ENCODE peak calls at places on chromosomes 13 and 19, in ten cellular contexts. One of them, this sample, is unnamed. For H3K4me1, the result is how much of the 10 kb centered on the place peaks cover.

GRCh38 chr19:40941481-40942219 is 49.4 kb upstream of the CYP2B6 start:
- DNase-seq in neural progenitor cell: no peak
- DNase-seq in thoracic aorta: no peak
- DNase-seq in Karpas-422: no peak
- DNase-seq in transverse colon: no peak
- DNase-seq in PC-3: no peak
- DNase-seq in left lung: no peak
- DNase-seq in CD8-positive, alpha-beta T cell: no peak
- DNase-seq in fibroblast of lung: no peak
- DNase-seq in effector memory CD4-positive, alpha-beta T cell: no peak
- DNase-seq in this sample: no peak

GRCh38 chr19:4473708-4474503 is 1.8 kb downstream of the HDGFL2 start:
- DNase-seq in neural progenitor cell: peak
- DNase-seq in thoracic aorta: no peak
- DNase-seq in Karpas-422: peak
- DNase-seq in transverse colon: no peak
- DNase-seq in CD8-positive, alpha-beta T cell: no peak
- DNase-seq in effector memory CD4-positive, alpha-beta T cell: no peak
- DNase-seq in left lung: no peak
- DNase-seq in PC-3: no peak
- DNase-seq in fibroblast of lung: peak
- DNase-seq in this sample: no peak

GRCh38 chr13:86446311-86446710 is 647.1 kb upstream of the SLITRK6 start:
- DNase-seq in left lung: no peak
- DNase-seq in effector memory CD4-positive, alpha-beta T cell: no peak
- DNase-seq in transverse colon: no peak
- DNase-seq in PC-3: peak
- DNase-seq in fibroblast of lung: peak
- DNase-seq in Karpas-422: no peak
- DNase-seq in neural progenitor cell: peak
- DNase-seq in CD8-positive, alpha-beta T cell: no peak
- DNase-seq in thoracic aorta: no peak
- DNase-seq in this sample: no peak

GRCh38 chr13:96020155-96020575 is 33.0 kb downstream of the UGGT2 start:
- DNase-seq in left lung: no peak
- DNase-seq in fibroblast of lung: peak
- DNase-seq in PC-3: peak
- DNase-seq in thoracic aorta: no peak
- DNase-seq in effector memory CD4-positive, alpha-beta T cell: no peak
- DNase-seq in Karpas-422: peak
- DNase-seq in neural progenitor cell: peak
- DNase-seq in transverse colon: peak
- DNase-seq in CD8-positive, alpha-beta T cell: no peak
- DNase-seq in this sample: no peak

GRCh38 chr13:27450921-27451461 is 627 bp upstream of the MTIF3 start:
- DNase-seq in fibroblast of lung: peak
- DNase-seq in effector memory CD4-positive, alpha-beta T cell: no peak
- DNase-seq in left lung: peak
- DNase-seq in thoracic aorta: no peak
- DNase-seq in transverse colon: peak
- DNase-seq in PC-3: peak
- DNase-seq in neural progenitor cell: peak
- DNase-seq in Karpas-422: peak
- DNase-seq in CD8-positive, alpha-beta T cell: peak
- DNase-seq in this sample: peak

GRCh38 chr19:40089462-40089861 is 1.3 kb downstream of the ZNF780A start:
- DNase-seq in Karpas-422: no peak
- DNase-seq in CD8-positive, alpha-beta T cell: no peak
- DNase-seq in neural progenitor cell: no peak
- DNase-seq in left lung: no peak
- DNase-seq in thoracic aorta: no peak
- DNase-seq in PC-3: no peak
- DNase-seq in transverse colon: no peak
- DNase-seq in effector memory CD4-positive, alpha-beta T cell: no peak
- DNase-seq in fibroblast of lung: peak
- DNase-seq in this sample: no peak

GRCh38 chr13:35927554-35927953 is 203.6 kb downstream of the DCLK1 start:
- DNase-seq in thoracic aorta: peak
- DNase-seq in PC-3: no peak
- DNase-seq in neural progenitor cell: no peak
- DNase-seq in Karpas-422: no peak
- DNase-seq in CD8-positive, alpha-beta T cell: no peak
- DNase-seq in transverse colon: no peak
- DNase-seq in fibroblast of lung: peak
- DNase-seq in effector memory CD4-positive, alpha-beta T cell: no peak
- DNase-seq in left lung: no peak
- DNase-seq in this sample: no peak

GRCh38 chr13:24066405-24067292 is 93.9 kb upstream of the SPATA13 start:
- DNase-seq in PC-3: no peak
- DNase-seq in transverse colon: no peak
- DNase-seq in CD8-positive, alpha-beta T cell: no peak
- DNase-seq in thoracic aorta: no peak
- DNase-seq in left lung: no peak
- DNase-seq in fibroblast of lung: no peak
- DNase-seq in Karpas-422: no peak
- DNase-seq in neural progenitor cell: no peak
- DNase-seq in effector memory CD4-positive, alpha-beta T cell: no peak
- DNase-seq in this sample: no peak

GRCh38 chr13:85241045-85241444 is 558.2 kb downstream of the SLITRK6 start:
- DNase-seq in neural progenitor cell: no peak
- DNase-seq in Karpas-422: no peak
- DNase-seq in left lung: no peak
- DNase-seq in transverse colon: no peak
- DNase-seq in fibroblast of lung: peak
- DNase-seq in thoracic aorta: no peak
- DNase-seq in CD8-positive, alpha-beta T cell: no peak
- DNase-seq in PC-3: peak
- DNase-seq in effector memory CD4-positive, alpha-beta T cell: no peak
- DNase-seq in this sample: peak

GRCh38 chr13:105956891-105957290 is 578.6 kb downstream of the EFNB2 start:
- DNase-seq in effector memory CD4-positive, alpha-beta T cell: no peak
- DNase-seq in PC-3: no peak
- DNase-seq in Karpas-422: no peak
- DNase-seq in thoracic aorta: no peak
- DNase-seq in CD8-positive, alpha-beta T cell: no peak
- DNase-seq in fibroblast of lung: no peak
- DNase-seq in transverse colon: no peak
- DNase-seq in neural progenitor cell: no peak
- DNase-seq in left lung: no peak
- DNase-seq in this sample: no peak

GRCh38 chr19:40921005-40921897 is 39.2 kb upstream of the CYP2A7 start:
- DNase-seq in Karpas-422: no peak
- DNase-seq in CD8-positive, alpha-beta T cell: no peak
- DNase-seq in neural progenitor cell: no peak
- DNase-seq in PC-3: peak
- DNase-seq in transverse colon: peak
- DNase-seq in effector memory CD4-positive, alpha-beta T cell: no peak
- DNase-seq in left lung: peak
- DNase-seq in fibroblast of lung: no peak
- DNase-seq in thoracic aorta: no peak
- DNase-seq in this sample: no peak

GRCh38 chr19:45528744-45529453 is 21.6 kb downstream of the VASP start:
- DNase-seq in thoracic aorta: no peak
- DNase-seq in CD8-positive, alpha-beta T cell: no peak
- DNase-seq in Karpas-422: no peak
- DNase-seq in effector memory CD4-positive, alpha-beta T cell: no peak
- DNase-seq in left lung: peak
- DNase-seq in PC-3: peak
- DNase-seq in transverse colon: peak
- DNase-seq in fibroblast of lung: peak
- DNase-seq in neural progenitor cell: peak
- DNase-seq in this sample: no peak

GRCh38 chr13:71801165-71801564 is 65.8 kb downstream of the DACH1 start:
- DNase-seq in transverse colon: no peak
- DNase-seq in fibroblast of lung: no peak
- DNase-seq in left lung: no peak
- DNase-seq in CD8-positive, alpha-beta T cell: no peak
- DNase-seq in neural progenitor cell: no peak
- DNase-seq in Karpas-422: no peak
- DNase-seq in effector memory CD4-positive, alpha-beta T cell: no peak
- DNase-seq in thoracic aorta: no peak
- DNase-seq in PC-3: no peak
- DNase-seq in this sample: no peak

GRCh38 chr19:42159942-42160341 is 27.7 kb upstream of the POU2F2 start:
- DNase-seq in left lung: no peak
- DNase-seq in neural progenitor cell: no peak
- DNase-seq in effector memory CD4-positive, alpha-beta T cell: no peak
- DNase-seq in fibroblast of lung: no peak
- DNase-seq in Karpas-422: no peak
- DNase-seq in transverse colon: no peak
- DNase-seq in thoracic aorta: no peak
- DNase-seq in PC-3: no peak
- DNase-seq in CD8-positive, alpha-beta T cell: no peak
- DNase-seq in this sample: no peak

GRCh38 chr13:47413112-47413511 is 516.3 kb upstream of the HTR2A start:
- DNase-seq in transverse colon: no peak
- DNase-seq in CD8-positive, alpha-beta T cell: no peak
- DNase-seq in effector memory CD4-positive, alpha-beta T cell: no peak
- DNase-seq in fibroblast of lung: peak
- DNase-seq in Karpas-422: no peak
- DNase-seq in thoracic aorta: no peak
- DNase-seq in left lung: no peak
- DNase-seq in neural progenitor cell: no peak
- DNase-seq in PC-3: no peak
- DNase-seq in this sample: no peak

DNA sequence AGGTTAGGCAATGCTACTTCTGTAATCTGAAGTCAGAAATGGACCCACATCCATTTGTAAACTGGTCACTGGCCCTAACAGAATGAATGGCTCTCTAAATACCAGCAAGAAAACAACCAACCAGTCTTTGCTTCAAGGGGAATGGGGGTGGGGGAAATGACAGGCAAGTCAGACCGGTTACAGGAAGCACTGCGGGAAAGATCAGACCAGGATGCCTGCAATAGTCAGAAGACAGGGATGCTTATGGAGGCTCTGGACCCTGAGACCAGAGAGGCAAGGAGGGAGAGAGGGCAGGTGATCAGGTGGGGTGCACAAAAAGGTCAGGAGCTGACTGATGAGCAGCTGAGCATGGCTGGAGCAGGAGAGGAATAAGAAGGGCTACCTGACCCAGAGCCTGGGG is 13.1 kb downstream of the MED26 start:
- DNase-seq in PC-3: peak
- DNase-seq in thoracic aorta: no peak
- DNase-seq in Karpas-422: no peak
- DNase-seq in transverse colon: no peak
- DNase-seq in fibroblast of lung: no peak
- DNase-seq in left lung: no peak
- DNase-seq in neural progenitor cell: no peak
- DNase-seq in CD8-positive, alpha-beta T cell: no peak
- DNase-seq in effector memory CD4-positive, alpha-beta T cell: no peak
- DNase-seq in this sample: no peak
- H3K4me1 ChIP-seq in PC-3: under half
- H3K4me1 ChIP-seq in thoracic aorta: under half
- H3K4me1 ChIP-seq in Karpas-422: half or more
- H3K4me1 ChIP-seq in transverse colon: under half
- H3K4me1 ChIP-seq in fibroblast of lung: under half
- H3K4me1 ChIP-seq in left lung: under half
- H3K4me1 ChIP-seq in neural progenitor cell: under half
- H3K4me1 ChIP-seq in CD8-positive, alpha-beta T cell: under half
- H3K4me1 ChIP-seq in effector memory CD4-positive, alpha-beta T cell: under half
- H3K4me1 ChIP-seq in this sample: under half

GRCh38 chr13:28489975-28490550 is 4.9 kb downstream of the FLT1 start:
- DNase-seq in thoracic aorta: no peak
- DNase-seq in PC-3: no peak
- DNase-seq in Karpas-422: no peak
- DNase-seq in effector memory CD4-positive, alpha-beta T cell: no peak
- DNase-seq in neural progenitor cell: no peak
- DNase-seq in fibroblast of lung: no peak
- DNase-seq in left lung: no peak
- DNase-seq in CD8-positive, alpha-beta T cell: no peak
- DNase-seq in transverse colon: no peak
- DNase-seq in this sample: no peak

GRCh38 chr13:28488376-28489005 is 6.4 kb downstream of the FLT1 start:
- DNase-seq in Karpas-422: no peak
- DNase-seq in PC-3: no peak
- DNase-seq in fibroblast of lung: no peak
- DNase-seq in left lung: no peak
- DNase-seq in neural progenitor cell: no peak
- DNase-seq in CD8-positive, alpha-beta T cell: no peak
- DNase-seq in effector memory CD4-positive, alpha-beta T cell: no peak
- DNase-seq in thoracic aorta: no peak
- DNase-seq in transverse colon: no peak
- DNase-seq in this sample: no peak

GRCh38 chr13:28492527-28493367 is 2.2 kb downstream of the FLT1 start:
- DNase-seq in transverse colon: no peak
- DNase-seq in neural progenitor cell: peak
- DNase-seq in thoracic aorta: no peak
- DNase-seq in Karpas-422: no peak
- DNase-seq in fibroblast of lung: no peak
- DNase-seq in effector memory CD4-positive, alpha-beta T cell: no peak
- DNase-seq in CD8-positive, alpha-beta T cell: no peak
- DNase-seq in PC-3: no peak
- DNase-seq in left lung: no peak
- DNase-seq in this sample: no peak

GRCh38 chr13:28486144-28486543 is 8.8 kb downstream of the FLT1 start:
- DNase-seq in neural progenitor cell: no peak
- DNase-seq in CD8-positive, alpha-beta T cell: no peak
- DNase-seq in left lung: peak
- DNase-seq in effector memory CD4-positive, alpha-beta T cell: no peak
- DNase-seq in Karpas-422: no peak
- DNase-seq in PC-3: no peak
- DNase-seq in transverse colon: no peak
- DNase-seq in thoracic aorta: no peak
- DNase-seq in fibroblast of lung: no peak
- DNase-seq in this sample: no peak

GRCh38 chr13:28489536-28489935 is 5.4 kb downstream of the FLT1 start:
- DNase-seq in neural progenitor cell: no peak
- DNase-seq in CD8-positive, alpha-beta T cell: no peak
- DNase-seq in effector memory CD4-positive, alpha-beta T cell: no peak
- DNase-seq in thoracic aorta: no peak
- DNase-seq in PC-3: no peak
- DNase-seq in fibroblast of lung: no peak
- DNase-seq in left lung: no peak
- DNase-seq in Karpas-422: no peak
- DNase-seq in transverse colon: no peak
- DNase-seq in this sample: no peak
- H3K4me1 ChIP-seq in neural progenitor cell: under half
- H3K4me1 ChIP-seq in CD8-positive, alpha-beta T cell: under half
- H3K4me1 ChIP-seq in effector memory CD4-positive, alpha-beta T cell: under half
- H3K4me1 ChIP-seq in thoracic aorta: under half
- H3K4me1 ChIP-seq in PC-3: under half
- H3K4me1 ChIP-seq in fibroblast of lung: under half
- H3K4me1 ChIP-seq in left lung: under half
- H3K4me1 ChIP-seq in Karpas-422: under half
- H3K4me1 ChIP-seq in transverse colon: under half
- H3K4me1 ChIP-seq in this sample: under half

GRCh38 chr19:35430382-35431146 is 17.5 kb upstream of the FFAR2 start:
- DNase-seq in effector memory CD4-positive, alpha-beta T cell: no peak
- DNase-seq in neural progenitor cell: no peak
- DNase-seq in fibroblast of lung: no peak
- DNase-seq in thoracic aorta: no peak
- DNase-seq in left lung: no peak
- DNase-seq in PC-3: no peak
- DNase-seq in CD8-positive, alpha-beta T cell: no peak
- DNase-seq in Karpas-422: no peak
- DNase-seq in transverse colon: no peak
- DNase-seq in this sample: no peak
- H3K4me1 ChIP-seq in effector memory CD4-positive, alpha-beta T cell: under half
- H3K4me1 ChIP-seq in neural progenitor cell: under half
- H3K4me1 ChIP-seq in fibroblast of lung: under half
- H3K4me1 ChIP-seq in thoracic aorta: under half
- H3K4me1 ChIP-seq in left lung: under half
- H3K4me1 ChIP-seq in PC-3: under half
- H3K4me1 ChIP-seq in CD8-positive, alpha-beta T cell: under half
- H3K4me1 ChIP-seq in Karpas-422: under half
- H3K4me1 ChIP-seq in transverse colon: under half
- H3K4me1 ChIP-seq in this sample: under half

GRCh38 chr19:664913-665443 is 2.0 kb upstream of the RNF126 start:
- DNase-seq in fibroblast of lung: peak
- DNase-seq in PC-3: peak
- DNase-seq in CD8-positive, alpha-beta T cell: peak
- DNase-seq in transverse colon: peak
- DNase-seq in Karpas-422: peak
- DNase-seq in neural progenitor cell: peak
- DNase-seq in effector memory CD4-positive, alpha-beta T cell: peak
- DNase-seq in left lung: peak
- DNase-seq in thoracic aorta: peak
- DNase-seq in this sample: no peak
- H3K4me1 ChIP-seq in fibroblast of lung: under half
- H3K4me1 ChIP-seq in PC-3: under half
- H3K4me1 ChIP-seq in CD8-positive, alpha-beta T cell: under half
- H3K4me1 ChIP-seq in transverse colon: under half
- H3K4me1 ChIP-seq in Karpas-422: under half
- H3K4me1 ChIP-seq in neural progenitor cell: under half
- H3K4me1 ChIP-seq in effector memory CD4-positive, alpha-beta T cell: under half
- H3K4me1 ChIP-seq in left lung: under half
- H3K4me1 ChIP-seq in thoracic aorta: under half
- H3K4me1 ChIP-seq in this sample: under half

This sample was measured in keratinocyte.